ENCODE peak calls at places on chromosomes 11 and 22, in five cellular contexts. One of them, this sample, is unnamed.
A peak's percentile ranks its signal among the peaks of the same experiment; 100 is the strongest.

GRCh38 chr11:7495997-7496545 is 10.8 kb downstream of the OLFML1 start:
- DNase-seq in aorta: peak; percentile 66
- DNase-seq in CD4-positive, alpha-beta T cell: no peak
- DNase-seq in H9: no peak
- DNase-seq in heart left ventricle: no peak
- DNase-seq in this sample: no peak

GRCh38 chr22:40123387-40123786 is 54.3 kb upstream of the TNRC6B start:
- DNase-seq in aorta: no peak
- DNase-seq in CD4-positive, alpha-beta T cell: no peak
- DNase-seq in H9: no peak
- DNase-seq in heart left ventricle: peak; percentile 50
- DNase-seq in this sample: no peak

GRCh38 chr11:107043242-107043991 is 25.1 kb upstream of the GUCY1A2 start:
- DNase-seq in aorta: no peak
- DNase-seq in CD4-positive, alpha-beta T cell: no peak
- DNase-seq in H9: no peak
- DNase-seq in heart left ventricle: no peak
- DNase-seq in this sample: no peak

GRCh38 chr22:37674951-37675929 is at the start of gene LGALS1:
- DNase-seq in aorta: peak; percentile 98
- DNase-seq in CD4-positive, alpha-beta T cell: peak; percentile 51
- DNase-seq in H9: peak; percentile 86
- DNase-seq in heart left ventricle: peak; percentile 99
- DNase-seq in this sample: peak; percentile 28

GRCh38 chr11:75497788-75498404 is 27.8 kb downstream of the GDPD5 start:
- DNase-seq in aorta: no peak
- DNase-seq in CD4-positive, alpha-beta T cell: no peak
- DNase-seq in H9: no peak
- DNase-seq in heart left ventricle: no peak
- DNase-seq in this sample: no peak

GRCh38 chr11:126297004-126297403 is 6.9 kb upstream of the DCPS start:
- DNase-seq in aorta: no peak
- DNase-seq in CD4-positive, alpha-beta T cell: no peak
- DNase-seq in H9: no peak
- DNase-seq in heart left ventricle: no peak
- DNase-seq in this sample: no peak

GRCh38 chr22:24089951-24090350 is 78.8 kb downstream of the CABIN1 start:
- DNase-seq in aorta: peak; percentile 34
- DNase-seq in CD4-positive, alpha-beta T cell: no peak
- DNase-seq in H9: no peak
- DNase-seq in heart left ventricle: no peak
- DNase-seq in this sample: no peak

GRCh38 chr11:993141-993540 is 43.4 kb downstream of the MUC6 start:
- DNase-seq in aorta: no peak
- DNase-seq in CD4-positive, alpha-beta T cell: no peak
- DNase-seq in H9: no peak
- DNase-seq in heart left ventricle: no peak
- DNase-seq in this sample: no peak

GRCh38 chr11:93552874-93553273 is 9.7 kb upstream of the SMCO4 start:
- DNase-seq in aorta: no peak
- DNase-seq in CD4-positive, alpha-beta T cell: no peak
- DNase-seq in H9: no peak
- DNase-seq in heart left ventricle: no peak
- DNase-seq in this sample: no peak

GRCh38 chr22:47740109-47740805 is 977.8 kb downstream of the TBC1D22A start:
- DNase-seq in aorta: no peak
- DNase-seq in CD4-positive, alpha-beta T cell: no peak
- DNase-seq in H9: no peak
- DNase-seq in heart left ventricle: no peak
- DNase-seq in this sample: no peak

GRCh38 chr22:37818397-37819099 is 4.6 kb upstream of the GALR3 start:
- DNase-seq in aorta: peak; percentile 89
- DNase-seq in CD4-positive, alpha-beta T cell: peak; percentile 56
- DNase-seq in H9: peak; percentile 77
- DNase-seq in heart left ventricle: peak; percentile 58
- DNase-seq in this sample: no peak

GRCh38 chr11:96256604-96257003 is 86.4 kb downstream of the MAML2 start:
- DNase-seq in aorta: no peak
- DNase-seq in CD4-positive, alpha-beta T cell: no peak
- DNase-seq in H9: no peak
- DNase-seq in heart left ventricle: no peak
- DNase-seq in this sample: no peak

GRCh38 chr22:27746918-27747317 is 54.6 kb downstream of the MN1 start:
- DNase-seq in aorta: peak; percentile 53
- DNase-seq in CD4-positive, alpha-beta T cell: no peak
- DNase-seq in H9: no peak
- DNase-seq in heart left ventricle: no peak
- DNase-seq in this sample: no peak

GRCh38 chr11:17208257-17208999 is 642 bp upstream of the PIK3C2A start:
- DNase-seq in aorta: peak; percentile 83
- DNase-seq in CD4-positive, alpha-beta T cell: no peak
- DNase-seq in H9: peak; percentile 79
- DNase-seq in heart left ventricle: no peak
- DNase-seq in this sample: no peak

GRCh38 chr11:26245046-26245445 is 86.9 kb upstream of the ANO3 start:
- DNase-seq in aorta: no peak
- DNase-seq in CD4-positive, alpha-beta T cell: no peak
- DNase-seq in H9: no peak
- DNase-seq in heart left ventricle: no peak
- DNase-seq in this sample: no peak

GRCh38 chr22:11605468-11605981 is 3922.5 kb upstream of the OR11H1 start:
- DNase-seq in aorta: no peak
- DNase-seq in CD4-positive, alpha-beta T cell: no peak
- DNase-seq in H9: no peak
- DNase-seq in heart left ventricle: no peak
- DNase-seq in this sample: no peak
- H3K9me3 ChIP-seq in aorta: no peaks in the 10 kb centered on the region
- H3K9me3 ChIP-seq in CD4-positive, alpha-beta T cell: peaks cover 7% of the 10 kb centered on the region
- H3K9me3 ChIP-seq in H9: peaks cover 49% of the 10 kb centered on the region
- H3K9me3 ChIP-seq in heart left ventricle: peaks cover 24% of the 10 kb centered on the region
- H3K9me3 ChIP-seq in this sample: peaks cover 21% of the 10 kb centered on the region

DNA sequence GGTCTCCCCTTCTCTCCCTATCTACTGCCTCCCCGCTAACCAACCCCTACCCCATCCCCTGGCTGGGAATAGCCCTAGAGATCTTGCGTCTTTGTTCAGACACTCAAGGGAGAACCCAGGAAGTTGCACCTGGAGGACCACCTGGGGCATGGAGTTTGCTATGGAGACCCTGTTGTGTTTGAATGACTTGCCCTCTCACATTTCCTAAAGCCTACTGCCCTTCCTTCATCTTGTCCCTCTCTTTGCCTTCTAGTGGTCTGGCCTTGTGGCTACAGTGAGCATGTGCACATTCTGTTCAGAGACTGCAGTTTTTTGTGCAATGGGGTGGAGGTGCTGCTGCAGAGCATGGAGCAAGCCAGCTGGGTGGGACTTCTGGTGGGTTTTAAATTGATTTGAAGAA is 42.5 kb downstream of the ZNRF3 start:
- DNase-seq in aorta: peak; percentile 5
- DNase-seq in CD4-positive, alpha-beta T cell: no peak
- DNase-seq in H9: peak; percentile 52
- DNase-seq in heart left ventricle: no peak
- DNase-seq in this sample: no peak
- H3K9me3 ChIP-seq in aorta: no peaks in the 10 kb centered on the region
- H3K9me3 ChIP-seq in CD4-positive, alpha-beta T cell: no peaks in the 10 kb centered on the region
- H3K9me3 ChIP-seq in H9: no peaks in the 10 kb centered on the region
- H3K9me3 ChIP-seq in heart left ventricle: no peaks in the 10 kb centered on the region
- H3K9me3 ChIP-seq in this sample: no peaks in the 10 kb centered on the region

GRCh38 chr11:101292661-101293240 is 163.1 kb upstream of the PGR start:
- DNase-seq in aorta: no peak
- DNase-seq in CD4-positive, alpha-beta T cell: no peak
- DNase-seq in H9: no peak
- DNase-seq in heart left ventricle: no peak
- DNase-seq in this sample: no peak

DNA sequence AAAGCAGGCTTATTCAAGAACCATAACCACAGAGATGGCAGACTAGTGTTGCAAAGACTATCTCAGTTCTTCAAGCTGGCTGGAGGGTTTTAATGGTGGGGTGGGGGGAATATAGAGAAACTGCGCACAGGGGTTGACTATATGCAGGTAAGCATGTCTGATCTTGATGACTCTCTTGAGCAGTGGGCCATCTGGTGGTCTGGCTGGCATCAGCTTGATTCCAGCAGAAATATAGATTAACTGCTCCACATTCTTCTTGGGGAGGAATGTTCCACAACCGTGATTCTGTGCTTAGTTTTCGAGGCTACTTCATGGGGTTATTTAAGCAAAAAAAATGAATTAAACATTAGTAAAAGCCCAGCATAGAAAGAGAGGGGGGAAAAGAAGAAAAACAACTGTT is 158.8 kb upstream of the PGR start:
- DNase-seq in aorta: no peak
- DNase-seq in CD4-positive, alpha-beta T cell: no peak
- DNase-seq in H9: peak; percentile 29
- DNase-seq in heart left ventricle: no peak
- DNase-seq in this sample: no peak
- H3K9me3 ChIP-seq in aorta: peaks cover 2% of the 10 kb centered on the region
- H3K9me3 ChIP-seq in CD4-positive, alpha-beta T cell: no peaks in the 10 kb centered on the region
- H3K9me3 ChIP-seq in H9: no peaks in the 10 kb centered on the region
- H3K9me3 ChIP-seq in heart left ventricle: no peaks in the 10 kb centered on the region
- H3K9me3 ChIP-seq in this sample: no peaks in the 10 kb centered on the region

GRCh38 chr11:131694526-131695424 is 324.4 kb downstream of the NTM start:
- DNase-seq in aorta: peak; percentile 93
- DNase-seq in CD4-positive, alpha-beta T cell: no peak
- DNase-seq in H9: peak; percentile 92
- DNase-seq in heart left ventricle: peak; percentile 79
- DNase-seq in this sample: peak; percentile 61
- H3K9me3 ChIP-seq in aorta: peaks cover 1% of the 10 kb centered on the region
- H3K9me3 ChIP-seq in CD4-positive, alpha-beta T cell: no peaks in the 10 kb centered on the region
- H3K9me3 ChIP-seq in H9: no peaks in the 10 kb centered on the region
- H3K9me3 ChIP-seq in heart left ventricle: no peaks in the 10 kb centered on the region
- H3K9me3 ChIP-seq in this sample: no peaks in the 10 kb centered on the region

GRCh38 chr22:49147617-49148175 is 680.0 kb downstream of the BRD1 start:
- DNase-seq in aorta: no peak
- DNase-seq in CD4-positive, alpha-beta T cell: no peak
- DNase-seq in H9: no peak
- DNase-seq in heart left ventricle: no peak
- DNase-seq in this sample: no peak
- H3K9me3 ChIP-seq in aorta: no peaks in the 10 kb centered on the region
- H3K9me3 ChIP-seq in CD4-positive, alpha-beta T cell: no peaks in the 10 kb centered on the region
- H3K9me3 ChIP-seq in H9: no peaks in the 10 kb centered on the region
- H3K9me3 ChIP-seq in heart left ventricle: no peaks in the 10 kb centered on the region
- H3K9me3 ChIP-seq in this sample: no peaks in the 10 kb centered on the region

DNA sequence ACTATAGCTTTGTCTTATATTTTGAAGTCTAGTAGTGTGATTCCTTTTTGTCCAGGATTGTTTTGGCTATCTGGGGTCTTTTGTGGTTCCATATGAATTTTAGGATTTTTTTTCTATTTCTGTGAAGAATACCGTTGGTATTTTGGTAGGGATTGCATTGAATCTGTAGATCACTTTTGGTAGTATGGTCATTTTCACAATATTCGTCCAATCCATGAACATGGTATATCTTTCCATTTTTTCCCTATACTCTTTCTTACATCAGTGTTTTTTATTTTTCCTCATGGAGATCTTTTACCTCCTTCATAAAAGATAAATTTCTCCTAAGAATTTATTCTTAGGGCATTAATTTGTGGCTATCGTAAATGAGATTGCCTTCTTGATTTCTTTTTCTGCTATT is 29.1 kb downstream of the MADD start:
- DNase-seq in aorta: no peak
- DNase-seq in CD4-positive, alpha-beta T cell: no peak
- DNase-seq in H9: no peak
- DNase-seq in heart left ventricle: no peak
- DNase-seq in this sample: no peak
- H3K9me3 ChIP-seq in aorta: peaks cover 2% of the 10 kb centered on the region
- H3K9me3 ChIP-seq in CD4-positive, alpha-beta T cell: peaks cover 9% of the 10 kb centered on the region
- H3K9me3 ChIP-seq in H9: no peaks in the 10 kb centered on the region
- H3K9me3 ChIP-seq in heart left ventricle: peaks cover 9% of the 10 kb centered on the region
- H3K9me3 ChIP-seq in this sample: peaks cover 7% of the 10 kb centered on the region

GRCh38 chr22:49010901-49011300 is 816.8 kb downstream of the BRD1 start:
- DNase-seq in aorta: peak; percentile 72
- DNase-seq in CD4-positive, alpha-beta T cell: no peak
- DNase-seq in H9: peak; percentile 17
- DNase-seq in heart left ventricle: no peak
- DNase-seq in this sample: no peak

GRCh38 chr22:49010086-49010863 is 817.4 kb downstream of the BRD1 start:
- DNase-seq in aorta: peak; percentile 26
- DNase-seq in CD4-positive, alpha-beta T cell: no peak
- DNase-seq in H9: peak; percentile 9
- DNase-seq in heart left ventricle: no peak
- DNase-seq in this sample: no peak

GRCh38 chr22:49011379-49011768 is 816.3 kb downstream of the BRD1 start:
- DNase-seq in aorta: peak; percentile 48
- DNase-seq in CD4-positive, alpha-beta T cell: no peak
- DNase-seq in H9: peak; percentile 10
- DNase-seq in heart left ventricle: no peak
- DNase-seq in this sample: no peak

GRCh38 chr22:49008682-49009235 is 818.9 kb downstream of the BRD1 start:
- DNase-seq in aorta: peak; percentile 48
- DNase-seq in CD4-positive, alpha-beta T cell: no peak
- DNase-seq in H9: peak; percentile 14
- DNase-seq in heart left ventricle: no peak
- DNase-seq in this sample: no peak

DNA sequence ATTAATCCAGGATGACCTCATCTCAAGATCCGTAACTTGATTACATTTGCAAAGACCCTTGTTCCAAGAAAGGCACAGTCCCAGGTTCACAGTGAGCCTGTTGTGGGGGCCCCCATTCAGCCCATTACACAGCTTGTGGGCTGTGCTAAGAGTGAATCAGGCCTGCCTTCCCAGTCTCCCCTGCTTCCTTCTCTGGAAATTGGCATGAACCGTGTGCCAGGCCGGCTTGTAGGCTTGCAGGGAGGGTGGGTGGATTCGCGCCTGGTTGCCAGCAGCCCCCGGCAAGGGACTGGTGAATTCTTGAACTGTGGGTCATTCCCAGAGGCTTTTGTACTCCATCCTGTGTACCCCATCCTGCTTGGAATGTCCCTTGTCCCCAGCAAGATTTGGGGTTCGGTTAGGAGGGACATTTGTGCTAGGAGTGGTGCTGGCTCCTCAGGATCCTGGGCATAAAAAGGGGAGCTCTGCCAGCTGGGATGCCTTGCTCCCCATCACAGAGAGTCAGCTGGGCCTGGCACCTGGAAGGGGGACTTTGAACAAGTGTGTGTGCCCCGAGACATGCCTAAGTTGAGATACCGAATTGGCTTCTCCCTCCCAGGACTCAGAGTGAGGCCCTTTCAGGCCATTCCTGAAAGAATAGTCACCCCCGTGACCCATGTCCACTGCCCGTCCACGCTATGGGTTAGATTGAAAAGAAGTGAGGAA is 818.2 kb downstream of the BRD1 start:
- DNase-seq in aorta: peak; percentile 63
- DNase-seq in CD4-positive, alpha-beta T cell: no peak
- DNase-seq in H9: peak; percentile 12
- DNase-seq in heart left ventricle: no peak
- DNase-seq in this sample: no peak
- H3K9me3 ChIP-seq in aorta: no peaks in the 10 kb centered on the region
- H3K9me3 ChIP-seq in CD4-positive, alpha-beta T cell: no peaks in the 10 kb centered on the region
- H3K9me3 ChIP-seq in H9: no peaks in the 10 kb centered on the region
- H3K9me3 ChIP-seq in heart left ventricle: no peaks in the 10 kb centered on the region
- H3K9me3 ChIP-seq in this sample: no peaks in the 10 kb centered on the region

This sample was measured in DND-41.